ENCODE peak calls at places on chromosomes 1 and 21, in nine cellular contexts. B is B cell; V is activated CD8-positive, alpha-beta memory T cell treated with anti-CD3 and anti-CD28 coated beads for 1 hour; A is HepG2; K is EL; M is Right ventricle myocardium superior; Y is mucosa of gallbladder; C is stimulated activated CD8-positive, alpha-beta memory T cell treated with anti-CD3 and anti-CD28 coated beads, Interleukin-4, amount 100 ng/mL, for 4 hours; O is DMS79. S is an unnamed sample.

GRCh38 chr1:54668567-54668966 is 27.0 kb downstream of the MROH7 start:
- DNase-seq in B (no peak), V (no peak), A (no peak), K (no peak), M (no peak), Y (no peak), C (no peak), O (no peak), S (no peak)

GRCh38 chr1:11653101-11653601 is 1.1 kb downstream of the FBXO2 start:
- DNase-seq in B (no peak), V (no peak), A (peak), K (no peak), M (no peak), Y (peak), C (no peak), O (no peak), S (no peak)

GRCh38 chr21:29501451-29501850 is 202.7 kb downstream of the BACH1 start:
- DNase-seq in B (no peak), V (no peak), A (no peak), K (peak), M (no peak), Y (no peak), C (no peak), O (no peak), S (no peak)

GRCh38 chr1:233244183-233244582 is 51.3 kb downstream of the PCNX2 start:
- DNase-seq in B (no peak), V (no peak), A (peak), K (peak), M (no peak), Y (peak), C (no peak), O (no peak), S (no peak)

GRCh38 chr1:155941845-155942507 is 538 bp downstream of the RXFP4 start:
- DNase-seq in B (no peak), V (no peak), A (no peak), K (no peak), M (no peak), Y (no peak), C (no peak), O (no peak), S (no peak)

GRCh38 chr1:111463029-111463683 is 10.6 kb upstream of the C1orf162 start:
- DNase-seq in B (no peak), V (no peak), A (no peak), K (peak), M (no peak), Y (no peak), C (no peak), O (no peak), S (no peak)

GRCh38 chr21:17585875-17586450 is 26.7 kb downstream of the BTG3 start:
- DNase-seq in B (peak), V (no peak), A (peak), K (peak), M (no peak), Y (peak), C (no peak), O (peak), S (no peak)

GRCh38 chr1:33323663-33324477 is 3.0 kb upstream of the A3GALT2 start:
- DNase-seq in B (no peak), V (no peak), A (no peak), K (no peak), M (no peak), Y (no peak), C (no peak), O (no peak), S (no peak)

GRCh38 chr1:85308837-85309350 is 32.5 kb upstream of the BCL10 start:
- DNase-seq in B (no peak), V (no peak), A (no peak), K (no peak), M (no peak), Y (no peak), C (no peak), O (no peak), S (no peak)

S was measured in psoas muscle.